ENCODE peak calls at places on chromosomes 13 and 19, in five cellular contexts. D is K562, P is HCT116, X is neuronal stem cell, O is fibroblast of lung. H is an unnamed sample. For H3K4me1, the result is how much of the 10 kb centered on the place peaks cover.

GRCh38 chr13:50893211-50893852 is 16.3 kb upstream of the RNASEH2B start:
- DNase-seq in D (no peak), P (no peak), X (no peak), O (peak), H (no peak)

GRCh38 chr13:111159362-111160320 is 44.5 kb downstream of the ARHGEF7 start:
- DNase-seq in D (no peak), P (no peak), X (no peak), O (no peak), H (no peak)

GRCh38 chr19:6223461-6224307 is 56.1 kb downstream of the MLLT1 start:
- DNase-seq in D (no peak), P (no peak), X (no peak), O (no peak), H (no peak)

GRCh38 chr13:79581870-79582315 is 100.9 kb downstream of the NDFIP2 start:
- DNase-seq in D (no peak), P (peak), X (no peak), O (peak), H (no peak)

GRCh38 chr13:107205318-107206112 is 637.6 kb upstream of the ARGLU1 start:
- DNase-seq in D (peak), P (no peak), X (peak), O (peak), H (peak)

GRCh38 chr13:50224534-50224933 is 209.3 kb downstream of the KCNRG start:
- DNase-seq in D (no peak), P (no peak), X (no peak), O (peak), H (no peak)

GRCh38 chr19:18496167-18496979 is 25.5 kb downstream of the ELL start:
- DNase-seq in D (peak), P (no peak), X (no peak), O (peak), H (no peak)

GRCh38 chr19:19539738-19540703 is 2.0 kb downstream of the CILP2 start:
- DNase-seq in D (peak), P (peak), X (no peak), O (peak), H (peak)

GRCh38 chr19:57282011-57282636 is 1.8 kb downstream of the ZNF460 start:
- DNase-seq in D (no peak), P (no peak), X (no peak), O (no peak), H (no peak)

GRCh38 chr13:101529419-101529818 is 76.9 kb downstream of the ITGBL1 start:
- DNase-seq in D (no peak), P (no peak), X (no peak), O (peak), H (no peak)

GRCh38 chr19:19661675-19662251 is 1.7 kb downstream of the ATP13A1 start:
- DNase-seq in D (peak), P (no peak), X (no peak), O (no peak), H (no peak)

GRCh38 chr13:51601601-51602348 is 17.5 kb downstream of the WDFY2 start:
- DNase-seq in D (no peak), P (no peak), X (no peak), O (no peak), H (no peak)

GRCh38 chr19:49132974-49133609 is 13.7 kb downstream of the PPFIA3 start:
- DNase-seq in D (peak), P (no peak), X (no peak), O (no peak), H (no peak)

GRCh38 chr13:109939105-109939504 is 152.7 kb upstream of the IRS2 start:
- DNase-seq in D (no peak), P (no peak), X (no peak), O (no peak), H (no peak)

GRCh38 chr19:42323852-42324654 is 1.4 kb upstream of the MEGF8 start:
- DNase-seq in D (no peak), P (no peak), X (no peak), O (no peak), H (no peak)

GRCh38 chr19:54190503-54190941 is 586 bp upstream of the TSEN34 start:
- DNase-seq in D (peak), P (peak), X (peak), O (peak), H (peak)

GRCh38 chr19:12834976-12835757 is 788 bp upstream of the RTBDN start:
- DNase-seq in D (peak), P (peak), X (no peak), O (no peak), H (no peak)

GRCh38 chr13:92649140-92649813 is 577.3 kb upstream of the GPC6 start:
- DNase-seq in D (no peak), P (no peak), X (no peak), O (no peak), H (no peak)

GRCh38 chr19:21328402-21328801 is 808 bp downstream of the ZNF708 start:
- DNase-seq in D (peak), P (no peak), X (peak), O (peak), H (peak)

GRCh38 chr13:101576452-101576851 is 124.0 kb downstream of the ITGBL1 start:
- DNase-seq in D (no peak), P (no peak), X (no peak), O (peak), H (no peak)

GRCh38 chr13:77544765-77545316 is 9.3 kb downstream of the SCEL start:
- DNase-seq in D (no peak), P (no peak), X (no peak), O (no peak), H (no peak)

GRCh38 chr13:92513672-92514071 is 712.9 kb upstream of the GPC6 start:
- DNase-seq in D (no peak), P (no peak), X (no peak), O (peak), H (no peak)

GRCh38 chr19:30391554-30392551 is 19.7 kb downstream of the ZNF536 start:
- DNase-seq in D (no peak), P (no peak), X (no peak), O (peak), H (no peak)

GRCh38 chr19:28737021-28737525 is 475.9 kb downstream of the UQCRFS1 start:
- DNase-seq in D (peak), P (no peak), X (no peak), O (peak), H (no peak)

GRCh38 chr19:20388826-20389225 is 176.8 kb downstream of the ZNF737 start:
- DNase-seq in D (no peak), P (no peak), X (no peak), O (no peak), H (no peak)

GRCh38 chr19:22620912-22621311 is 13.2 kb upstream of the ZNF492 start:
- DNase-seq in D (no peak), P (no peak), X (no peak), O (no peak), H (no peak)

GRCh38 chr19:7470540-7471305 is 18.1 kb downstream of the PEX11G start:
- DNase-seq in D (no peak), P (no peak), X (no peak), O (no peak), H (no peak)

GRCh38 chr19:7475665-7476064 is 13.2 kb downstream of the PEX11G start:
- DNase-seq in D (no peak), P (no peak), X (no peak), O (no peak), H (no peak)

GRCh38 chr19:7468840-7469239 is 20.0 kb downstream of the PEX11G start:
- DNase-seq in D (no peak), P (no peak), X (no peak), O (no peak), H (no peak)

GRCh38 chr19:7469654-7470285 is 19.1 kb downstream of the PEX11G start:
- DNase-seq in D (no peak), P (no peak), X (no peak), O (no peak), H (no peak)

DNA sequence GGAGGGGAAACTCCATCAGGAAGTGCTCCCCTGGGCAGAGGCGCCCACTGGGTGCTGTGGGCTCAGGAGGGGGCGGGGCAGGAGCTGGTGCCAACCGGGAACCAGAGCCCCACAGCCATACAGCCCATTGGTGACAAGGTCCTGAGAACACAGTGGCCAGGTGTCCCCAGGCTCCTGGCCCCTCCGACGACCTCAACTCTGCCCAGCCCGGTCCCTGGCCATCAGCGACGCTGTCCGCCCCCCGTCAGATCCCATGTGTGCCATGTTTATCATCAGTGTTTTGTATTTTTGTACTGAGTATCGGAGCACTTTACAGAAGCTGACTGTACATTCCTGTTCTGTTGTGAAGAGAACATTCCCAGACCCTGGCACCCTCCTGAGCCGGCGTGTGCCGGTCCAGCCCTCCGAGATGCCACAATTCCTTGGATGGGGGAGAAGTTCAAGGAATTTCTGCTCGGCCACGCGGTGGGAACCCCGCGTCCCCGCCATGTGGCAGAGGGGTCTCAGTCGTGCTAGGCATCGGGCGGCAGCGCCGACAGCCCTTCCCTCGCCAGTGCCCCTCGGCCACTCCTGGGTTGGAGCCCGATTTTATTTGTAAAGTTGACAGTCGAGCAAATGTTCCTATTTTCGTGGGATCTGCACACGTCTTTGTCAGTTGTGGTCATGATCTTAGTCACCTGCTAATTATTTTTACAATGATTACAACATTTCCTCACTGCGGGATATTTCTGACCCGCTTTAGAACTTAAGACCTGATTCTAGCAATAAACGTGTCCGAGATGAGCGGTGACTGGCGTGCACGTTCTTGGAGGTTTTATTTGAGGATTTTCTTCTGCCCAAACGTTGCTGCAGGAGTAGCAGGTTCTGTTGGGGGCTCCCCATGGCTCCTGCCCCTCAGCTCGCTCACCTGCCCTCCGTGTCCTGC is 16.9 kb downstream of the PEX11G start:
- DNase-seq in D (no peak), P (no peak), X (no peak), O (no peak), H (no peak)
- H3K9ac ChIP-seq in D (peak), P (no peak), X (no peak), O (no peak), H (no peak)

DNA sequence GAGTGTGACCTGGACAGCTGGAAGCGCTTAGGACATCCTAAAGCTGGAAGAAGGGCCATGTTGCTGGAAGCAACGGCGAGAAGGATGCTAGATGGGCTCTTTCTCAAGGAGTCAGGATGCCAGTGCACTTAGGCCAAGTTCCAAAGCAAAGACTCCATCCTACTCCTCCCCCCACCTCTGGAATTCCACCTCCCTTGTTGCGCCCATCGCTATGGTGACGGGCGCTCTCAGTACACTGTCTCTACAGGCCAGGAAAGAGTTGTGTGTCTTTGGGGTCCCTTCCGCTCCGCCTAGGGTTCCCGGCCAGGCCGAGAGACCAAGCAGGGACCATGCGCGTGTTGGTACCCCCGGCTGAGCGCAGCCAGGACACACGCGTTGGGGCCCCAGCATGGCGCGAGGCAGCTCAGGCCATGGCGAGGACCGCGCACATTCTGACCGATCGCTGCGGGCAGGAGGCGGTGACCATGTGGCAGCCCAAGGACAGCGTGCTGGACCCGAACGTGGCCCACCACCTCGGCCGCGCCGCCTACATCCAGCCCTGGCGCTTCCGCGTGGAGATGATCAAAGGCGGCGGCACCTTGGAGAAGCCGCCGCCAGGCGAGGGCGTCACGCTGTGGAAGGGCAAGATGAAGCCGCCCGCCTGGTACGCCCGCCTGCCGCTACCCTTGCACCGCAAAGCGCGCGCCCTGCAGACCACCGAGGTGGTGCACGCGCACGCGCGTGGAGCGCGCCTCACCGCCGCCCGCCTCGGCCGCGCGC is 31.0 kb upstream of the SLC1A6 start:
- DNase-seq in D (no peak), P (no peak), X (peak), O (no peak), H (peak)
- H3K4me3 ChIP-seq in D (no peak), P (no peak), X (peak), O (no peak), H (peak)

GRCh38 chr19:46605356-46605821 is 4.3 kb downstream of the CALM3 start:
- DNase-seq in D (no peak), P (no peak), X (no peak), O (no peak), H (no peak)

GRCh38 chr19:46607441-46607841 is 6.3 kb downstream of the CALM3 start:
- DNase-seq in D (no peak), P (no peak), X (no peak), O (no peak), H (no peak)

GRCh38 chr19:46604781-46605355 is 3.7 kb downstream of the CALM3 start:
- DNase-seq in D (no peak), P (no peak), X (no peak), O (no peak), H (no peak)

GRCh38 chr19:46606681-46607440 is 5.7 kb downstream of the CALM3 start:
- DNase-seq in D (no peak), P (no peak), X (no peak), O (no peak), H (no peak)

GRCh38 chr19:46606019-46606418 is 4.9 kb downstream of the CALM3 start:
- DNase-seq in D (no peak), P (no peak), X (no peak), O (no peak), H (no peak)
- H3K4me1 ChIP-seq in D (under half), P (under half), X (under half), O (under half), H (under half)

GRCh38 chr13:40052954-40053353 is 397.5 kb downstream of the COG6 start:
- DNase-seq in D (no peak), P (no peak), X (no peak), O (no peak), H (no peak)
- H3K9ac ChIP-seq in D (no peak), P (no peak), X (no peak), O (no peak), H (no peak)

DNA sequence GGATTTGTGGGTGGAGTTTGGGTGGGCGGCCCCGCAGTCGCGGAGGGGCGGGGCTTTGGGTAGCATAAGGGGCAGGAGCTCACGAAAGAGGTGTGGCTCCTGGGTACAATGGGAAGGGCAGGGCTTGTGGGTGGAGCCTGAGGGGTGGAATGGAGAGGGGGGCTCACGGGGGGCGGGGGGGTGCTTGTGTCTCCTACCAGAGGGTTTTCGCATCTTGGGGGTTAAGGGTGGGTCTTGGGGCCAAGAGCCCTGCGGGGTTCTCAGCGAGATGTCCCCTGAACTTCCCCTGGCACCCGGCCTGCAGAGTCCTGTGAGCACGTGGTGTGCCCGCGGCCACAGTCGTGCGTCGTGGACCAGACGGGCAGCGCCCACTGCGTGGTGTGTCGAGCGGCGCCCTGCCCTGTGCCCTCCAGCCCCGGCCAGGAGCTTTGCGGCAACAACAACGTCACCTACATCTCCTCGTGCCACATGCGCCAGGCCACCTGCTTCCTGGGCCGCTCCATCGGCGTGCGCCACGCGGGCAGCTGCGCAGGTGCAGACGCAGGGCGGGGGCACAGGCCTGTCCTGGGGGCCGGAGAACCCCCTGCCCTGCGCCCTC is 4.9 kb downstream of the FSTL3 start:
- DNase-seq in D (no peak), P (no peak), X (no peak), O (no peak), H (peak)
- H3K4me3 ChIP-seq in D (peak), P (peak), X (peak), O (peak), H (no peak)

GRCh38 chr19:14027856-14028450 is at the start of gene RLN3:
- DNase-seq in D (peak), P (no peak), X (no peak), O (no peak), H (no peak)
- H3K4me1 ChIP-seq in D (under half), P (under half), X (under half), O (under half), H (under half)

DNA sequence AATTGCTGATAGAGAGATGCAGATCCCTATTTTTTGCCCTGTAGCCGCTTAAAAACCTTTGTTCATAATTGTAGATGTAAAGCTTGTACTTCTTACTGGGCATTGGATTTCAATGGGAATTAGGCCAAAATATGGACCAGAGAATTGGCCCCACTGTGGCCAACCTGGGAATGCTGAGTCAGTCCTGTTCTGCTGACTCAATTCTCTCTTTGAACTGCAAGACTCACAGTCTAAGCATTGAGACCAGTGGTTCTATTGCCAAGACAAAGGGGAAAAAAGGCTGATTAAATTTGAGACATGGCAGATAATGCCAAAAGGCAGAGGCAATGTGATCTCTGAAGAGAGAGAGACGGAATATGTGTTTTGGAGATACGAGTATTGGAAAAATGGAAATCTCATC is 72.5 kb upstream of the UBL3 start:
- DNase-seq in D (no peak), P (no peak), X (no peak), O (peak), H (no peak)
- H3K9ac ChIP-seq in D (no peak), P (no peak), X (no peak), O (no peak), H (no peak)

GRCh38 chr19:1135454-1135853 is 31.7 kb downstream of the GPX4 start:
- DNase-seq in D (no peak), P (no peak), X (no peak), O (no peak), H (no peak)

GRCh38 chr19:1132625-1133383 is 29.0 kb downstream of the GPX4 start:
- DNase-seq in D (no peak), P (no peak), X (no peak), O (no peak), H (no peak)

GRCh38 chr19:1131718-1132552 is 28.1 kb downstream of the GPX4 start:
- DNase-seq in D (peak), P (no peak), X (peak), O (peak), H (peak)

GRCh38 chr19:1134431-1134830 is 30.6 kb downstream of the GPX4 start:
- DNase-seq in D (no peak), P (no peak), X (no peak), O (no peak), H (no peak)

GRCh38 chr19:1133471-1133929 is 29.7 kb downstream of the GPX4 start:
- DNase-seq in D (peak), P (peak), X (no peak), O (no peak), H (no peak)
- H3K4me3 ChIP-seq in D (no peak), P (no peak), X (no peak), O (no peak), H (no peak)

DNA sequence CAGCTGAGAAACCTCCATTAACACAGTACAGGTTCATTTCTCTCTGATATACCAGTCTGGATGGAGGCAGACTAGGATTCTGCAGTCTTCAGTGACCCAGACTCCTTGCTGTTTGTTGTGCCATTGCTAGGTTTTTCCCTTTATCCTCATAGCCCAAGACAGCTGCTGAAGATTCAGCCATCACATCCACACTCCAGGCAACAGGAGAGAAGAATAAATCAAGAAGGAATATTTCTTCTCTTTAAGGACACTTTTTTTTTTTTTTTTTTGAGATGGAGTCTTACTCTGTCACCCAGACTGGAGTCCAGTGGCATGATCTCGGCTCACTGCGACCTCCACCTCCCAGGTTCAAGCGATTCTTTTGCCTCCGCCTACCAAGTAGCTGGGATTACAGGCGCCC is 14.3 kb downstream of the CLPTM1 start:
- DNase-seq in D (no peak), P (no peak), X (no peak), O (no peak), H (no peak)
- H3K4me1 ChIP-seq in D (under half), P (under half), X (under half), O (under half), H (under half)

GRCh38 chr13:40342461-40342860 is 324.0 kb downstream of the FOXO1 start:
- DNase-seq in D (no peak), P (no peak), X (no peak), O (peak), H (no peak)

GRCh38 chr13:40341086-40341471 is 325.4 kb downstream of the FOXO1 start:
- DNase-seq in D (no peak), P (no peak), X (peak), O (peak), H (no peak)

GRCh38 chr13:40341501-40341900 is 324.9 kb downstream of the FOXO1 start:
- DNase-seq in D (no peak), P (no peak), X (peak), O (no peak), H (no peak)

GRCh38 chr13:40338217-40338616 is 328.2 kb downstream of the FOXO1 start:
- DNase-seq in D (no peak), P (no peak), X (no peak), O (no peak), H (no peak)

GRCh38 chr13:40340368-40341085 is 325.9 kb downstream of the FOXO1 start:
- DNase-seq in D (no peak), P (no peak), X (peak), O (peak), H (no peak)
- H3K9ac ChIP-seq in D (no peak), P (no peak), X (no peak), O (no peak), H (no peak)